ENCODE peak calls at places on chromosome 20, in four cellular contexts. X is HL-60, C is fibroblast of lung, V is Panc1. U is an unnamed sample.

GRCh38 chr20:46967647-46968046 is 73.0 kb downstream of the EYA2 start:
- DNase-seq in V (no peak), X (no peak), C (no peak), U (no peak)

GRCh38 chr20:472137-472846 is 10.0 kb upstream of the TBC1D20 start:
- DNase-seq in V (no peak), C (no peak), X (no peak), U (no peak)

GRCh38 chr20:34562643-34563042 is 4.1 kb downstream of the MAP1LC3A start:
- DNase-seq in V (no peak), C (peak; percentile 6), X (peak; percentile 4), U (no peak)

GRCh38 chr20:36851490-36851889 is 24.4 kb upstream of the TLDC2 start:
- DNase-seq in C (no peak), X (no peak), V (no peak), U (no peak)

GRCh38 chr20:57993738-57994431 is 234.6 kb downstream of the ANKRD60 start:
- DNase-seq in V (no peak), X (no peak), C (peak; percentile 44), U (no peak)

GRCh38 chr20:17871181-17871580 is 97.4 kb downstream of the SNX5 start:
- DNase-seq in X (no peak), V (no peak), C (peak; percentile 51), U (no peak)

GRCh38 chr20:17967595-17968365 is 814 bp downstream of the SNX5 start:
- DNase-seq in X (peak; percentile 3), C (peak; percentile 61), V (peak; percentile 22), U (no peak)

GRCh38 chr20:48910360-48910781 is 11.1 kb upstream of the ARFGEF2 start:
- DNase-seq in C (no peak), V (no peak), X (peak; percentile 90), U (no peak)

GRCh38 chr20:35040646-35041045 is 52.0 kb downstream of the TRPC4AP start:
- DNase-seq in V (no peak), C (no peak), X (no peak), U (no peak)

GRCh38 chr20:10619427-10619826 is 54.4 kb downstream of the JAG1 start:
- DNase-seq in V (peak; percentile 47), C (peak; percentile 95), X (no peak), U (peak; percentile 88)

GRCh38 chr20:41174373-41174772 is 37.0 kb downstream of the PLCG1 start:
- DNase-seq in C (no peak), X (no peak), V (no peak), U (no peak)

GRCh38 chr20:4819901-4820300 is 98.2 kb downstream of the PRND start:
- DNase-seq in V (no peak), C (no peak), X (no peak), U (no peak)

GRCh38 chr20:37524221-37524700 is 3.2 kb downstream of the NNAT start:
- DNase-seq in C (no peak), V (no peak), X (no peak), U (no peak)

GRCh38 chr20:41223112-41223511 is 85.8 kb downstream of the PLCG1 start:
- DNase-seq in X (no peak), C (peak; percentile 59), V (no peak), U (no peak)

GRCh38 chr20:16691381-16691780 is 38.4 kb upstream of the SNRPB2 start:
- DNase-seq in C (no peak), V (no peak), X (no peak), U (no peak)

GRCh38 chr20:33095249-33095648 is 15.8 kb downstream of the BPIFB4 start:
- DNase-seq in X (no peak), C (no peak), V (no peak), U (no peak)

GRCh38 chr20:33091693-33092092 is 12.2 kb downstream of the BPIFB4 start:
- DNase-seq in V (no peak), X (no peak), C (no peak), U (no peak)

GRCh38 chr20:33093074-33093473 is 13.6 kb downstream of the BPIFB4 start:
- DNase-seq in C (no peak), X (no peak), V (no peak), U (no peak)

GRCh38 chr20:33092361-33092760 is 12.9 kb downstream of the BPIFB4 start:
- DNase-seq in X (no peak), V (no peak), C (no peak), U (no peak)

DNA sequence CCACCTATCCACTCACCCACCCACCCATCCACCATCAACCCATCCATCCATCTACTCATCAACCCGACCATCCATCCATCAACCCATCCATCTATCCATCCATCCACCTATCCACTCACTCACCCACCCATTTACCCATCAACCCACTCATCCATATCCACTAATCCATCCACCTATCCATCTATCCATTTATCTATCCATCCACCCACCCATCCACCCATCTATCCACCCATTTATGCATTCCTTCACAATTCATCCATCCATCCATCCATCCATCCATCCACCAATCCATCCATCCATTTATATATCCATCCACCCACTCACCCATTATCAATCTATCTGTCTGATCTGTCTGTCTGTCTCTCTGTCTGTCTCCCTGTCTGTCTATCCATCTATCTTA is 14.1 kb downstream of the BPIFB4 start:
- DNase-seq in V (no peak), C (no peak), X (no peak), U (no peak)
- TF ChIP-seq CTCF in V (no peak), C (no peak), X (no peak), U (no peak)

DNA sequence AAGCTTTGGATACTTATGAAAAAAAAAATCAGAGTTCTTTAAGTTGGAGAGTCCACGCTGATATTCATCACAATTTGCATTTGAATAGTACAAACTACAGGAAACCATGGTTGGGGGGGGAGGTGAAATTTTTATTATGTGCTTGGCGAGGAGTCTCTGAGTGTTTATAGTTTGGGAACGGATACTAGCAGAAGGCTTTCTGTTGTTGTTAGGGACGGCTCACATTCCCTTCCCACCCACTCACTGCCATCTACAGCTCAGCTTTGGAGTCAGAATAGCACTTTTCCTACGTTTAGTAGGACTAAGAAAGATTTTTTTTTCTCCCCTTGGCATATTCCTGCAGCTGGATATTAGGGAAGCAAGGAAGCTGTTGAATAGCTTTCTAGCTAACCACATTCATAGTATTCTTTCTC is 235.0 kb upstream of the ZNF217 start:
- DNase-seq in C (peak; percentile 93), X (no peak), V (peak; percentile 67), U (peak; percentile 86)
- H3K4me3 ChIP-seq in C (peak overlapping the region; percentile 47), X (no peak overlapping the region), V (peak overlapping the region; percentile 21), U (peak overlapping the region; percentile 50)

DNA sequence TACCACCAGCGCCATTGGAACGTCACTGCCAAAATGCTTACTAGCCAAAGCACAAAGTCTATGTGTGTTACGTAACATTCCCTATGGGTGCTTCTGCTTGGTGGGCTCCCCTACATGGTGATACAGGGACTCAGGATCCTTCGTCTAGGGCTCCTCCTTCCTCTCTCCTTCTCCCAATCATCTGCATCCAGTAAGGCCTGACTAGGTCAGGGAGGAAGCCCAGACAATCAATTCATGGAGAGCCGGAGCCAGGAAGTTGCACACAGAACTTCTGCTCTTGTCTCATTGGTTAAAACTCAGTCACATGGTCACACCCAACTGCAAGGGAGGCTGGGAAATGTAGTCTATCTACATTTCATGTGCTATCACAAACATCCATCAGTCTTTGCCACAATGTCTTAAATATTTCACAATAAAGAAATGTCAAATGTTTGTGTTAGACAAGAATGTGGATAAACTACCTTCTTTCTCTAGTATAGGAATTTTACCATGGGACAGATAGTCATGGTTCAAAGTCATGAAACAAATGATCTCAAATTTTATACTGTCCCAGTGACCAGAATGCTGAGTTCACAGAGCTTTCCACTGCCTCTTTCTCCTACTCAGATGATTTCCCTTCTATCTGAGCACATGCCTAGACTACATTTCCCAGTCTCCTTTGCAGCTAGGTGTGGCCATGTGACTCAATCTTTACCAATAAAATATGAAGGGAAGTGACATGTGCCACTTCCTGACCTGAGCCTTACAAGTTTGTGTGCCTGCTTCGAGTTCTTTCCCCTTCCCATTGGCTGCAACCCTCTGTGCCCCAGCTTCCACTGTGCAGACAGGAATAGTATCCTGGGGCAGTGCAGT is 9.3 kb upstream of the KCNK15 start:
- DNase-seq in V (no peak), X (peak; percentile 87), C (peak; percentile 76), U (no peak)
- TF ChIP-seq CTCF in V (no peak), X (no peak), C (no peak), U (peak; percentile 18)

DNA sequence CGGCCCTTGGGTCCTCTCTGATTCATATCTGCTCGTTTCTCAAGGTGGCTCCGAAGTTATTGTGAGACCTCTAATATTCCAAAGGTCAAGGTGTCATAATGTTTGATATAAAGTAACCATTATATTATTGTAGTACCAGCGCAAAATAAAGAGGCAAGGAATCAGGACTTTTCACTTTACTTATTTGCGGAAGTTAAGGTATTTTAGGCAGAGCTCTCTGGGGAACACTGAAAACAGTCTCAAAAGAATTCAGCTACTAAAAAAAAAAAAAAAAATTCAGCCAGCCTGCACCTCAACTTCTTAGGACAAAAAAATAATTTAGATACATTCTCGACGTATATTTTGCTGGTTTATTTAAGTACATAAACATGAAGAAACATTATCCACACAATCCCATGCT is 2.4 kb downstream of the OSER1 start:
- DNase-seq in C (no peak), X (no peak), V (no peak), U (no peak)
- H3K4me3 ChIP-seq in C (peak overlapping the region; percentile 86), X (no peak overlapping the region), V (peak overlapping the region; percentile 74), U (no peak overlapping the region)

DNA sequence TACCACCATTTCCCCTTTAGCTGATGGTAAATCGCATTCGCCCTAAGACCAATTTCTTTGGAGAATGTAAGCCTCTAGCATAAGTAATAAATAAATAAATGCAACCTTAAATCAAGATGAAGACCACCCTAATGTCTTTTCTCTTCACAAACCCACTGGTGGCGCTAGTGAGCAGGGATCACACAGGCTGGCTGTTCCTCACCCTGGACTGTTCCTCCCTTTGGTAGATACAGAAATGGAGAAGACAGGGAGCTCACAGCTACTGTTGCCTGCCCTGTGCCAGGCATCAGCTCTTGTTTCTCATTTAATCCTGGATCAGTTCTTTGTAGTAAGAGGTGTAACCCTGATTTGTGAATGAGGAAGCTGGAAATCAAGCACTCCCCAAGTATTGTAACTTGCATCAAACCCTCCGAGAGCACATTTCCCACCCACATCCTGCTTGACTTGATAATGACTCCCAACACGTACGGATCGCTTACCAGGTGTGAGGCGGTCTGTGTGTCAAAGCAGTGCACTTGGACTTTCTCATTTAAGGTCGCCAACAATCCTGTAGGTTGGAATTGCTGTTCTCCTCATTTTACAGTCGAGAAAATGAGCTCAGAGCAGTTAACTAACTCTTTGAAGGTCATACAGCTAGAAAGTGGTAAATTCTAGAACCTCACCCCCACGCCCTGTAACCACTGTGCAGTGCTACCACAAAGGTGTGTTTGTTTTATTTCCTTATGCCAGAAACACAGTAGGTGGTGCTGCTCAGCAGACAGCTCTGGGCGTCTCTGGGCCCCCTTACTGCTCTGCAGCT is 236.2 kb downstream of the TSHZ2 start:
- DNase-seq in X (no peak), C (no peak), V (no peak), U (no peak)
- TF ChIP-seq CTCF in X (no peak), C (no peak), V (peak; percentile 34), U (no peak)

GRCh38 chr20:31718952-31719643 is 3.6 kb downstream of the BCL2L1 start:
- DNase-seq in C (no peak), V (no peak), X (no peak), U (no peak)

GRCh38 chr20:31722388-31723281 is at the start of gene BCL2L1:
- DNase-seq in X (peak; percentile 81), C (peak; percentile 79), V (no peak), U (no peak)

GRCh38 chr20:31721408-31722332 is 998 bp downstream of the BCL2L1 start:
- DNase-seq in X (no peak), C (no peak), V (no peak), U (no peak)

GRCh38 chr20:31719644-31720485 is 2.8 kb downstream of the BCL2L1 start:
- DNase-seq in V (no peak), X (no peak), C (peak; percentile 69), U (no peak)

GRCh38 chr20:31720486-31721407 is 1.9 kb downstream of the BCL2L1 start:
- DNase-seq in X (no peak), C (no peak), V (no peak), U (no peak)
- H3K4me3 ChIP-seq in X (no peak overlapping the region), C (peak overlapping the region; percentile 92), V (peak overlapping the region; percentile 85), U (peak overlapping the region; percentile 76)